ENCODE peak calls at places on chromosomes 7 and 10, in eight cellular contexts. B is left ventricle myocardium inferior, D is ascending aorta, Y is cardiac muscle cell, V is fibroblast of mammary gland, X is cardiac fibroblast, T is choroid plexus epithelial cell, C is heart left ventricle. Q is an unnamed sample.

GRCh38 chr7:138553805-138554204 is 93.7 kb downstream of the TRIM24 start:
- DNase-seq in B (no peak), D (no peak), Y (no peak), V (no peak), X (no peak), T (no peak), C (no peak), Q (no peak)

GRCh38 chr7:107446531-107446930 is 23.3 kb upstream of the GPR22 start:
- DNase-seq in B (no peak), D (no peak), Y (no peak), V (peak; percentile 87), X (peak; percentile 3), T (peak; percentile 24), C (no peak), Q (no peak)

GRCh38 chr10:129055966-129056365 is 411.1 kb upstream of the MGMT start:
- DNase-seq in B (no peak), D (no peak), Y (no peak), V (no peak), X (no peak), T (no peak), C (no peak), Q (no peak)

GRCh38 chr10:76202777-76203176 is 771.4 kb downstream of the LRMDA start:
- DNase-seq in B (no peak), D (no peak), Y (no peak), V (peak; percentile 86), X (peak; percentile 38), T (peak; percentile 49), C (no peak), Q (no peak)

GRCh38 chr7:158633055-158633956 is 45.7 kb upstream of the PTPRN2 start:
- DNase-seq in B (no peak), D (no peak), Y (no peak), V (no peak), X (no peak), T (no peak), C (no peak), Q (no peak)

GRCh38 chr7:122301858-122302745 is 2.4 kb downstream of the FEZF1 start:
- DNase-seq in B (no peak), D (no peak), Y (no peak), V (no peak), X (no peak), T (no peak), C (no peak), Q (no peak)

GRCh38 chr7:110541962-110542361 is 549.0 kb upstream of the LRRN3 start:
- DNase-seq in B (no peak), D (no peak), Y (no peak), V (no peak), X (no peak), T (no peak), C (no peak), Q (peak; percentile 26)

GRCh38 chr7:25995893-25996529 is 156.0 kb upstream of the NFE2L3 start:
- DNase-seq in B (no peak), D (no peak), Y (no peak), V (peak; percentile 2), X (no peak), T (no peak), C (no peak), Q (no peak)

GRCh38 chr7:140901946-140902304 is 22.8 kb downstream of the BRAF start:
- DNase-seq in B (no peak), D (no peak), Y (no peak), V (no peak), X (no peak), T (no peak), C (no peak), Q (no peak)

GRCh38 chr10:99532687-99533495 is at the start of gene NKX2-3:
- DNase-seq in B (peak; percentile 48), D (no peak), Y (peak; percentile 94), V (peak; percentile 49), X (peak; percentile 36), T (no peak), C (peak; percentile 58), Q (no peak)

GRCh38 chr10:13483073-13483472 is 45.7 kb downstream of the BEND7 start:
- DNase-seq in B (no peak), D (no peak), Y (no peak), V (no peak), X (no peak), T (no peak), C (no peak), Q (no peak)

GRCh38 chr10:30467939-30468338 is 34.0 kb downstream of the MAP3K8 start:
- DNase-seq in B (no peak), D (no peak), Y (no peak), V (no peak), X (no peak), T (no peak), C (no peak), Q (no peak)

GRCh38 chr10:104445359-104445758 is 91.7 kb downstream of the CFAP58 start:
- DNase-seq in B (no peak), D (no peak), Y (no peak), V (peak; percentile 92), X (no peak), T (peak; percentile 71), C (no peak), Q (no peak)

GRCh38 chr7:23893172-23893941 is 183.3 kb downstream of the STK31 start:
- DNase-seq in B (no peak), D (no peak), Y (no peak), V (peak; percentile 2), X (peak; percentile 58), T (peak; percentile 58), C (no peak), Q (peak; percentile 63)

GRCh38 chr7:135291809-135292253 is 58.2 kb downstream of the STRA8 start:
- DNase-seq in B (no peak), D (no peak), Y (no peak), V (peak; percentile 80), X (peak; percentile 23), T (peak; percentile 40), C (no peak), Q (no peak)

GRCh38 chr10:111811515-111811914 is 372.1 kb downstream of the GPAM start:
- DNase-seq in B (no peak), D (no peak), Y (no peak), V (no peak), X (no peak), T (no peak), C (no peak), Q (no peak)

GRCh38 chr7:28853834-28854749 is 104.0 kb downstream of the TRIL start:
- DNase-seq in B (peak; percentile 78), D (peak; percentile 17), Y (peak; percentile 85), V (peak; percentile 48), X (peak; percentile 54), T (peak; percentile 59), C (peak; percentile 83), Q (no peak)

GRCh38 chr7:44521347-44522095 is 19.6 kb downstream of the NPC1L1 start:
- DNase-seq in B (no peak), D (no peak), Y (no peak), V (no peak), X (no peak), T (no peak), C (no peak), Q (no peak)

GRCh38 chr7:133568544-133568943 is 315.7 kb downstream of the EXOC4 start:
- DNase-seq in B (no peak), D (no peak), Y (no peak), V (no peak), X (no peak), T (peak; percentile 18), C (no peak), Q (no peak)

GRCh38 chr7:2729893-2730716 is 42.1 kb downstream of the AMZ1 start:
- DNase-seq in B (no peak), D (no peak), Y (no peak), V (no peak), X (no peak), T (no peak), C (no peak), Q (no peak)

GRCh38 chr10:11863353-11864105 is 40.4 kb downstream of the PROSER2 start:
- DNase-seq in B (no peak), D (no peak), Y (no peak), V (no peak), X (no peak), T (no peak), C (no peak), Q (no peak)

GRCh38 chr10:1084011-1084950 is 28.1 kb downstream of the WDR37 start:
- DNase-seq in B (no peak), D (no peak), Y (no peak), V (no peak), X (no peak), T (no peak), C (no peak), Q (no peak)

GRCh38 chr7:36894190-36894589 is 169.9 kb upstream of the AOAH start:
- DNase-seq in B (no peak), D (no peak), Y (no peak), V (no peak), X (no peak), T (no peak), C (no peak), Q (no peak)

GRCh38 chr10:102112210-102112817 is 7.9 kb downstream of the LDB1 start:
- DNase-seq in B (no peak), D (no peak), Y (no peak), V (no peak), X (no peak), T (no peak), C (no peak), Q (no peak)
- TF ChIP-seq CTCF in B (no peak), D (no peak), Y (peak; percentile 31), V (peak; percentile 24), X (peak; percentile 27), T (peak; percentile 12), C (no peak), Q (peak; percentile 41)

GRCh38 chr7:30912986-30913671 is 1.5 kb downstream of the AQP1 start:
- DNase-seq in B (no peak), D (no peak), Y (no peak), V (no peak), X (no peak), T (no peak), C (no peak), Q (no peak)
- H3K4me3 ChIP-seq in B (peak overlapping the region; percentile 70), D (peak overlapping the region; percentile 62), Y (no peak overlapping the region), V (no peak overlapping the region), X (no peak overlapping the region), T (no peak overlapping the region), C (peak overlapping the region; percentile 65), Q (no peak overlapping the region)

GRCh38 chr7:153832160-153832559 is 220.0 kb upstream of the DPP6 start:
- DNase-seq in B (no peak), D (no peak), Y (no peak), V (no peak), X (no peak), T (no peak), C (no peak), Q (no peak)
- TF ChIP-seq CTCF in B (no peak), D (no peak), Y (no peak), V (no peak), X (no peak), T (no peak), C (no peak), Q (no peak)

DNA sequence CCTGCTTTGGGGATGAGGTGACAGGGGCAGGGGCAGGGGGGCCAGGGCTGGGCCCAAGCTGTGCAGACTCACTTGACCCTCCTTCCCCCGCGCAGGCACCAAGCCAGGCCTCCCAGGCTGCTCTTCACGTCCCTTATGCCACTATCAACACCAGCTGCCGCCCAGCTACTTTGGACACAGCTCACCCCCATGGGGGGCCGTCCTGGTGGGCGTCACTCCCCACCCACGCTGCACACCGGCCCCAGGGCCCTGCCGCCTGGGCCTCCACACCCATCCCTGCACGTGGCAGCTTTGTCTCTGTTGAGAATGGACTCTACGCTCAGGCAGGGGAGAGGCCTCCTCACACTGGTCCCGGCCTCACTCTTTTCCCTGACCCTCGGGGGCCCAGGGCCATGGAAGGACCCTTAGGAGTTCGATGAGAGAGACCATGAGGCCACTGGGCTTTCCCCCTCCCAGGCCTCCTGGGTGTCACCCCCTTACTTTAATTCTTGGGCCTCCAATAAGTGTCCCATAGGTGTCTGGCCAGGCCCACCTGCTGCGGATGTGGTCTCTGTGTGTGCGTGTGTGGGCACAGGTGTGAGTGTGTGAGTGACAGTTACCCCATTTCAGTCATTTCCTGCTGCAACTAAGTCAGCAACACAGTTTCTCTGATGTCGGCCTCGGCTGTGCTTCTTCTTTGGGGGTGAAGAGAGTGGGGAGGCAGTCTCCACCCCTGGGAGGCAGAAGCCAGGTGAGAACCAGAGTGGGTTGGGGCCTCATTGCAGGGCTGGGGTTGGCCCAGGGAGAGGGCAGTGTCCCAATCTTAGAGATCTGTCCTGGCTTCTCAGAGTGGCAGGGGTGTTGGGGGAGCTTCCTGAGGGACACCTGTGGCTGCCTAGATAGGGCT is 1.3 kb downstream of the PVRIG start:
- DNase-seq in B (no peak), D (no peak), Y (no peak), V (no peak), X (no peak), T (no peak), C (no peak), Q (no peak)
- H3K4me3 ChIP-seq in B (no peak overlapping the region), D (no peak overlapping the region), Y (no peak overlapping the region), V (no peak overlapping the region), X (no peak overlapping the region), T (no peak overlapping the region), C (no peak overlapping the region), Q (no peak overlapping the region)

Q was measured in retinal pigment epithelial cell.